ENCODE peak calls at places on chromosomes 2 and 18, in four cellular contexts. W, H, S and Y are unnamed samples.

GRCh38 chr2:224261316-224261715 is 140.6 kb downstream of the FAM124B start:
- DNase-seq in W (no peak), H (no peak), S (no peak), Y (no peak)

GRCh38 chr18:55402731-55403405 is 185.1 kb downstream of the TCF4 start:
- DNase-seq in H (no peak), S (no peak), W (no peak), Y (no peak)

GRCh38 chr2:238141541-238142318 is 3.3 kb downstream of the KLHL30 start:
- DNase-seq in H (no peak), S (no peak), W (no peak), Y (no peak)

GRCh38 chr2:98867539-98868309 is 68.3 kb downstream of the CRACDL start:
- DNase-seq in W (no peak), H (no peak), S (no peak), Y (no peak)

GRCh38 chr2:48651127-48651526 is 33.5 kb downstream of the GTF2A1L start:
- DNase-seq in S (no peak), W (no peak), H (no peak), Y (no peak)

GRCh38 chr18:51479736-51480135 is 282.3 kb upstream of the MEX3C start:
- DNase-seq in S (no peak), W (no peak), H (no peak), Y (no peak)

GRCh38 chr2:138948070-138948539 is 167.9 kb upstream of the NXPH2 start:
- DNase-seq in W (no peak), H (no peak), S (no peak), Y (no peak)

GRCh38 chr2:99420751-99421299 is 69.0 kb downstream of the REV1 start:
- DNase-seq in H (no peak), W (no peak), S (no peak), Y (no peak)

GRCh38 chr2:20617081-20617575 is 33.8 kb downstream of the HS1BP3 start:
- DNase-seq in W (no peak), H (no peak), S (no peak), Y (peak)

GRCh38 chr2:63425606-63426005 is 162.7 kb downstream of the WDPCP start:
- DNase-seq in H (no peak), W (no peak), S (no peak), Y (no peak)

GRCh38 chr2:191150451-191151314 is at the start of gene STAT4:
- DNase-seq in W (peak), S (no peak), H (peak), Y (peak)

GRCh38 chr18:63078471-63078870 is 241.1 kb downstream of the BCL2 start:
- DNase-seq in W (no peak), H (no peak), S (no peak), Y (no peak)

GRCh38 chr2:62577994-62578836 is 72.2 kb upstream of the TMEM17 start:
- DNase-seq in H (no peak), W (no peak), S (no peak), Y (no peak)

GRCh38 chr2:28269019-28269784 is 123.5 kb upstream of the FOSL2 start:
- DNase-seq in S (no peak), W (no peak), H (no peak), Y (no peak)

GRCh38 chr2:24818721-24819167 is 25.5 kb downstream of the CENPO start:
- DNase-seq in W (no peak), S (no peak), H (no peak), Y (no peak)

GRCh38 chr2:160227252-160227651 is 27.2 kb upstream of the ITGB6 start:
- DNase-seq in W (no peak), H (no peak), S (no peak), Y (no peak)

GRCh38 chr2:129753261-129753660 is 226.2 kb upstream of the RAB6C start:
- DNase-seq in W (no peak), S (no peak), H (no peak), Y (no peak)

GRCh38 chr18:68103561-68103960 is 587.0 kb upstream of the DSEL start:
- DNase-seq in W (no peak), H (no peak), S (no peak), Y (no peak)

GRCh38 chr18:13616525-13617035 is 109.8 kb downstream of the FAM210A start:
- DNase-seq in H (no peak), W (no peak), S (no peak), Y (no peak)

GRCh38 chr2:137178955-137179377 is 413.6 kb downstream of the THSD7B start:
- DNase-seq in S (no peak), W (no peak), H (no peak), Y (no peak)

GRCh38 chr2:217707116-217707742 is 295.6 kb downstream of the TNS1 start:
- DNase-seq in S (no peak), H (no peak), W (no peak), Y (no peak)

GRCh38 chr2:120177011-120177621 is 46.1 kb downstream of the TMEM185B start:
- DNase-seq in H (peak), S (no peak), W (no peak), Y (no peak)

GRCh38 chr2:23916727-23917458 is 10.0 kb downstream of the ATAD2B start:
- DNase-seq in W (no peak), H (no peak), S (no peak), Y (no peak)

GRCh38 chr2:190343500-190344274 is at the start of gene INPP1:
- DNase-seq in S (no peak), H (peak), W (peak), Y (peak)

GRCh38 chr2:197500503-197501179 is 462 bp downstream of the HSPE1 start:
- DNase-seq in H (no peak), S (no peak), W (no peak), Y (no peak)

GRCh38 chr2:50514881-50515280 is 517.1 kb downstream of the NRXN1 start:
- DNase-seq in H (no peak), S (no peak), W (peak), Y (peak)

GRCh38 chr2:229273384-229274338 is 2.6 kb upstream of the PID1 start:
- DNase-seq in S (no peak), H (no peak), W (peak), Y (peak)

GRCh38 chr2:174247474-174248186 is 702 bp downstream of the OLA1 start:
- DNase-seq in S (no peak), H (no peak), W (no peak), Y (no peak)

GRCh38 chr18:48833701-48834394 is 116.9 kb downstream of the SMAD7 start:
- DNase-seq in H (peak), W (no peak), S (no peak), Y (peak)

GRCh38 chr2:238142382-238143205 is 4.1 kb downstream of the KLHL30 start:
- DNase-seq in H (no peak), W (no peak), S (no peak), Y (no peak)

GRCh38 chr18:58005885-58006523 is 38.0 kb upstream of the NEDD4L start:
- DNase-seq in W (no peak), S (no peak), H (no peak), Y (no peak)

GRCh38 chr2:241901500-241902351 is 32.2 kb downstream of the RTP5 start:
- DNase-seq in S (no peak), W (peak), H (no peak), Y (no peak)

GRCh38 chr2:161166538-161167409 is 6.5 kb downstream of the TANK start:
- DNase-seq in W (no peak), H (no peak), S (no peak), Y (no peak)

GRCh38 chr2:109331864-109332848 is 203.2 kb downstream of the SH3RF3 start:
- DNase-seq in W (no peak), H (no peak), S (peak), Y (no peak)

GRCh38 chr2:205732314-205732713 is 50.0 kb downstream of the NRP2 start:
- DNase-seq in S (no peak), H (no peak), W (no peak), Y (no peak)

GRCh38 chr18:23765931-23766330 is 76.7 kb downstream of the LAMA3 start:
- DNase-seq in W (no peak), S (no peak), H (no peak), Y (no peak)

GRCh38 chr2:214796901-214797300 is 12.6 kb downstream of the BARD1 start:
- DNase-seq in W (no peak), S (no peak), H (no peak), Y (no peak)

GRCh38 chr2:107591541-107591940 is 235.2 kb upstream of the RGPD4 start:
- DNase-seq in S (no peak), H (no peak), W (no peak), Y (no peak)